ENCODE peak calls at places on chromosomes 16 and 17, in five cellular contexts. F is smooth muscle cell of the brain vasculature, B is OCI-M1, X is germinal center, P is colonic mucosa. W is an unnamed sample.

GRCh38 chr16:55491691-55492090 is 12.7 kb downstream of the MMP2 start:
- DNase-seq in B (no peak), F (no peak), P (peak), X (no peak), W (no peak)

GRCh38 chr16:70430667-70431536 is 8.0 kb downstream of the ST3GAL2 start:
- DNase-seq in B (peak), P (no peak), F (no peak), X (peak), W (peak)

GRCh38 chr17:77733576-77734296 is 224.8 kb upstream of the TNRC6C start:
- DNase-seq in B (no peak), X (no peak), P (peak), F (no peak), W (no peak)

GRCh38 chr16:78485188-78485898 is 385.9 kb downstream of the WWOX start:
- DNase-seq in P (no peak), B (no peak), X (no peak), F (no peak), W (no peak)

GRCh38 chr16:24800586-24800985 is 45.2 kb upstream of the SLC5A11 start:
- DNase-seq in X (no peak), P (no peak), B (no peak), F (no peak), W (no peak)

GRCh38 chr16:71467810-71468209 is 5.8 kb upstream of the ZNF23 start:
- DNase-seq in P (no peak), F (no peak), X (peak), B (peak), W (peak)

GRCh38 chr17:28716740-28717577 is 709 bp downstream of the RAB34 start:
- DNase-seq in B (no peak), F (no peak), P (peak), X (no peak), W (no peak)

GRCh38 chr17:63433746-63434591 is 12.1 kb downstream of the CYB561 start:
- DNase-seq in P (peak), F (peak), X (no peak), B (peak), W (peak)

GRCh38 chr17:67689534-67690177 is 28.1 kb upstream of the NOL11 start:
- DNase-seq in X (peak), P (peak), B (peak), F (peak), W (peak)

GRCh38 chr17:56918916-56919315 is 5.1 kb upstream of the TRIM25 start:
- DNase-seq in B (peak), F (no peak), P (no peak), X (no peak), W (no peak)

GRCh38 chr17:50210249-50211225 is 9.1 kb upstream of the COL1A1 start:
- DNase-seq in P (peak), B (no peak), F (peak), X (no peak), W (peak)

GRCh38 chr17:15233022-15233805 is 31.9 kb downstream of the PMP22 start:
- DNase-seq in B (peak), F (no peak), P (no peak), X (no peak), W (peak)

W was measured in Kasumi-1.